ENCODE peak calls at places on chromosomes 6 and 20, in eight cellular contexts. R, X, B, F, Q, C, U and M are unnamed samples.

GRCh38 chr6:133184798-133185380 is 56.3 kb upstream of the EYA4 start:
- DNase-seq in C (no peak), X (peak; percentile 44), R (no peak), U (peak; percentile 60), F (no peak), B (no peak), Q (peak; percentile 23), M (peak; percentile 54)

GRCh38 chr6:79079425-79080130 is 1.5 kb upstream of the PHIP start:
- DNase-seq in U (peak; percentile 35), F (no peak), R (no peak), C (no peak), B (no peak), Q (peak; percentile 47), X (peak; percentile 20), M (peak; percentile 48)

GRCh38 chr20:17936791-17937687 is 31.6 kb downstream of the SNX5 start:
- DNase-seq in R (no peak), B (peak; percentile 79), F (peak; percentile 76), U (peak; percentile 72), Q (peak; percentile 60), X (peak; percentile 57), C (peak; percentile 57), M (peak; percentile 64)

GRCh38 chr6:46324706-46325105 is 153.9 kb upstream of the ENPP5 start:
- DNase-seq in B (no peak), R (no peak), X (no peak), F (no peak), C (no peak), Q (no peak), U (no peak), M (no peak)

GRCh38 chr20:63360850-63361497 is at the start of gene CHRNA4:
- DNase-seq in R (peak; percentile 54), Q (no peak), U (no peak), X (no peak), B (no peak), F (no peak), C (no peak), M (peak; percentile 12)

GRCh38 chr6:32220021-32220420 is 3.8 kb downstream of the NOTCH4 start:
- DNase-seq in Q (no peak), R (no peak), X (no peak), U (no peak), F (no peak), C (no peak), B (no peak), M (no peak)

GRCh38 chr20:50187403-50188051 is 3.1 kb upstream of the CEBPB start:
- DNase-seq in C (peak; percentile 74), B (peak; percentile 42), X (peak; percentile 70), U (peak; percentile 49), F (no peak), R (peak; percentile 90), Q (peak; percentile 62), M (no peak)

GRCh38 chr6:31879901-31880300 is 1.1 kb upstream of the SLC44A4 start:
- DNase-seq in Q (no peak), U (no peak), F (peak; percentile 64), B (no peak), C (no peak), X (no peak), R (no peak), M (no peak)

GRCh38 chr6:3500262-3501001 is 43.6 kb upstream of the SLC22A23 start:
- DNase-seq in B (no peak), F (no peak), C (no peak), R (no peak), U (no peak), X (peak; percentile 95), Q (peak; percentile 87), M (peak; percentile 83)

GRCh38 chr6:25332671-25333071 is 53.5 kb downstream of the CARMIL1 start:
- DNase-seq in Q (no peak), C (no peak), X (no peak), U (no peak), R (no peak), B (no peak), F (no peak), M (no peak)

GRCh38 chr6:113599444-113599843 is 257.7 kb upstream of the MARCKS start:
- DNase-seq in B (peak; percentile 61), F (no peak), Q (peak; percentile 74), U (peak; percentile 61), C (no peak), X (no peak), R (no peak), M (peak; percentile 32)

GRCh38 chr6:148471624-148472494 is 129.2 kb downstream of the SASH1 start:
- DNase-seq in R (no peak), F (no peak), U (peak; percentile 20), Q (peak; percentile 76), X (no peak), C (no peak), B (peak; percentile 86), M (no peak)

GRCh38 chr6:148470606-148471299 is 128.1 kb downstream of the SASH1 start:
- DNase-seq in B (no peak), F (no peak), X (no peak), Q (peak; percentile 13), R (no peak), C (no peak), U (no peak), M (no peak)

GRCh38 chr6:148467926-148468325 is 125.3 kb downstream of the SASH1 start:
- DNase-seq in U (no peak), B (no peak), X (no peak), C (no peak), Q (no peak), F (no peak), R (no peak), M (no peak)

GRCh38 chr6:148470141-148470540 is 127.5 kb downstream of the SASH1 start:
- DNase-seq in U (no peak), C (no peak), X (no peak), F (no peak), Q (no peak), B (peak; percentile 33), R (no peak), M (no peak)

DNA sequence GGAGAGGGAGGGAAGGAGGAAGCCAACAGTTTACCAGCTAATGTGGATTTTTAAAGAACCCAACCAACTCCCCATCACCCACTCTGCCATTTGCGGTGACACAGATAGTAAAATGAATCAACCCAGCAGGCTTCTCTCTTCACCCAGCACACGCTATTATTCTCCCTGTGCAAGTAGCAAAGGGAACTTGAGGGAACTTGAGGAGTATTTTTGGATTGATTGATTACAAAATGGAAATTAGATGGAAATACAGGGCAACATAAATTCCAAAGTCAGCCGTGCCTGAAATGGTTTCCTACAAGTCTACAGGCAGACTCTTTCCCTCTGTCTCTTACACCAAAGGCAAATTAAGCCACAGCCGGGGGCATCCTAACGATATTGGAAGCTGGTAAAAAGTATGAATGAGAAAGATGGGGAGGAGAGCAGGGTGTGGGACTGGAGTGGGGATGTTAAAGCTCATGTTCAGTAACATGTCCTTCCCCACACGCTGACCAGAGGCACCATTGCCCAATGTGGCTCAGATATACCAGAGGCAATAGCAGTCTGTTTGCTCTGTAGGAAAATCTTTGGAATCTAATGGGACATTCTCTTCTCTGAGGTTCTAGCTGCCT is 130.0 kb downstream of the SASH1 start:
- DNase-seq in U (no peak), R (no peak), X (no peak), C (no peak), Q (peak; percentile 38), B (no peak), F (no peak), M (no peak)
- H3K4me3 ChIP-seq in U (no peak overlapping the region), R (no peak overlapping the region), X (no peak overlapping the region), C (no peak overlapping the region), Q (no peak overlapping the region), B (no peak overlapping the region), F (no peak overlapping the region), M (no peak overlapping the region)

GRCh38 chr6:1313755-1314503 is 2.0 kb downstream of the FOXQ1 start:
- DNase-seq in B (no peak), Q (no peak), R (no peak), X (no peak), C (no peak), F (peak; percentile 75), U (no peak), M (no peak)
- TF ChIP-seq CTCF in B (peak; percentile 23), Q (peak; percentile 29), R (no peak), X (no peak), C (peak; percentile 34), F (peak; percentile 74), U (no peak), M (peak; percentile 31)

DNA sequence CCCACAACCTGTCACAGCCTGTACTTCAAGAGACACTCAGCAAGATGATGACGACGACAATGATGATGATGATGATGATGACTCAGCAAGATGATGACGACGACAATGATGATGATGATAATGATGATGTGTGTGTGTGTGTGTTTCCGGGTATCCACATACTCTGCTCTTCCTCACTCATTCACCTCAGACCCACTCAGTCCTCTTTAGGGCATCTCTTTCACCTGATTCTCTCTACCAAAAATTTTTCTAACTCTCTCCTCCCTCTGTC is 1.2 kb upstream of the EIF6 start:
- DNase-seq in R (no peak), C (no peak), Q (no peak), F (no peak), X (peak; percentile 74), U (no peak), B (no peak), M (no peak)
- H3K4me3 ChIP-seq in R (no peak overlapping the region), C (no peak overlapping the region), Q (peak overlapping the region; percentile 89), F (no peak overlapping the region), X (no peak overlapping the region), U (no peak overlapping the region), B (no peak overlapping the region), M (no peak overlapping the region)

GRCh38 chr6:45231660-45232059 is 96.5 kb upstream of the RUNX2 start:
- DNase-seq in Q (no peak), F (no peak), X (no peak), U (no peak), B (no peak), C (no peak), R (no peak), M (no peak)

GRCh38 chr6:45222380-45222779 is 105.8 kb upstream of the RUNX2 start:
- DNase-seq in C (no peak), B (no peak), X (no peak), U (peak; percentile 27), F (no peak), R (no peak), Q (peak; percentile 12), M (no peak)

GRCh38 chr6:45229416-45229815 is 98.7 kb upstream of the RUNX2 start:
- DNase-seq in U (no peak), B (no peak), F (no peak), Q (no peak), C (no peak), X (no peak), R (no peak), M (no peak)

DNA sequence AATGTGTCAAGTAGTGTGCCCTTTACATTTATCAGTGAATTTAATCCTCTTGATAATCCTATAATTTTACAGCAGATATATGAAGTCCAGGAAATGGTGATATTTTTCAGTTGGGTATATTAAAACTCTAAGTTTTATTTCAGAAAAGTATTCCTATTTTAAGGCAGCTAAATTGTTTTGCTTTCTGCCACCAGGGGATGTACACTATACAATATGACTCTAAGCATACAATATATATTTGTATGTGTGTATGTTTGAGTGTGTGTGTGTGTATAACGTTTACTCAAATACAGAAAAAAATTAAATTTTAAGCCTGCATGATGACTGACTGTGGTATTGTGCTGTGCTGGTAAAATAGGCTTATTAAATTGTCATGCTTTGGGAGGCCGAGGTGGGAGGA is 102.0 kb upstream of the RUNX2 start:
- DNase-seq in X (no peak), R (no peak), Q (no peak), C (no peak), U (no peak), F (no peak), B (no peak), M (no peak)
- TF ChIP-seq CTCF in X (no peak), R (no peak), Q (no peak), C (no peak), U (peak; percentile 9), F (no peak), B (peak; percentile 21), M (no peak)

GRCh38 chr6:683742-684440 is 9.0 kb downstream of the EXOC2 start:
- DNase-seq in R (no peak), U (peak; percentile 78), X (peak; percentile 62), C (no peak), F (no peak), B (peak; percentile 92), Q (peak; percentile 95), M (peak; percentile 67)
- H3K4me3 ChIP-seq in R (no peak overlapping the region), U (peak overlapping the region; percentile 36), X (peak overlapping the region; percentile 39), C (no peak overlapping the region), F (peak overlapping the region; percentile 28), B (peak overlapping the region; percentile 34), Q (peak overlapping the region; percentile 44), M (peak overlapping the region; percentile 51)